ENCODE peak calls at places on chromosomes 1 and 21, in four cellular contexts. L, I, E and C are unnamed samples.

GRCh38 chr21:32386195-32386870 is 6.5 kb downstream of the URB1 start:
- DNase-seq in I (no peak), E (peak; percentile 60), L (no peak), C (no peak)

GRCh38 chr1:58781541-58782307 is 2.1 kb downstream of the JUN start:
- DNase-seq in I (peak; percentile 66), E (peak; percentile 76), L (peak; percentile 80), C (peak; percentile 70)

GRCh38 chr1:3539707-3540425 is 71.4 kb downstream of the MEGF6 start:
- DNase-seq in I (no peak), E (no peak), L (peak; percentile 46), C (no peak)

GRCh38 chr21:32812035-32812434 is 40.5 kb upstream of the PAXBP1 start:
- DNase-seq in I (no peak), E (peak; percentile 76), L (no peak), C (no peak)

GRCh38 chr1:50348449-50349241 is 74.6 kb downstream of the DMRTA2 start:
- DNase-seq in E (no peak), I (peak; percentile 87), L (peak; percentile 43), C (peak; percentile 25)

GRCh38 chr1:31750858-31751638 is 13.1 kb downstream of the ADGRB2 start:
- DNase-seq in I (no peak), L (no peak), E (no peak), C (no peak)

GRCh38 chr1:197127513-197127912 is 19.0 kb downstream of the ASPM start:
- DNase-seq in L (no peak), I (no peak), E (no peak), C (no peak)

GRCh38 chr1:13896932-13897331 is 196.9 kb downstream of the PRDM2 start:
- DNase-seq in L (no peak), E (no peak), I (no peak), C (no peak)

GRCh38 chr1:116226017-116226416 is 114.8 kb downstream of the MAB21L3 start:
- DNase-seq in I (no peak), L (no peak), E (no peak), C (peak; percentile 17)

GRCh38 chr1:100584761-100585745 is 47.1 kb downstream of the GPR88 start:
- DNase-seq in I (no peak), L (peak; percentile 19), E (no peak), C (no peak)

GRCh38 chr1:181135462-181135781 is 46.9 kb downstream of the IER5 start:
- DNase-seq in I (no peak), L (no peak), E (no peak), C (peak; percentile 39)

GRCh38 chr1:94947453-94947852 is 20.5 kb upstream of the CNN3 start:
- DNase-seq in L (no peak), E (no peak), I (no peak), C (no peak)

GRCh38 chr1:57844382-57844980 is 420.6 kb upstream of the DAB1 start:
- DNase-seq in E (no peak), L (no peak), I (no peak), C (no peak)

GRCh38 chr1:14217384-14217783 is 381.1 kb upstream of the KAZN start:
- DNase-seq in I (no peak), E (no peak), L (no peak), C (no peak)

GRCh38 chr1:24955779-24956365 is 25.8 kb upstream of the RUNX3 start:
- DNase-seq in I (no peak), L (no peak), E (no peak), C (no peak)

GRCh38 chr1:9628541-9629444 is 22.7 kb upstream of the PIK3CD start:
- DNase-seq in I (no peak), E (no peak), L (no peak), C (peak; percentile 82)

GRCh38 chr1:33131191-33131590 is 50.2 kb downstream of the AZIN2 start:
- DNase-seq in E (no peak), L (no peak), I (no peak), C (no peak)

GRCh38 chr1:3261007-3261968 is 192.3 kb downstream of the PRDM16 start:
- DNase-seq in L (no peak), E (no peak), I (no peak), C (no peak)

GRCh38 chr1:888297-888696 is 35.4 kb upstream of the SAMD11 start:
- DNase-seq in L (no peak), I (no peak), E (no peak), C (no peak)

GRCh38 chr1:886760-887159 is 37.0 kb upstream of the SAMD11 start:
- DNase-seq in I (no peak), L (no peak), E (no peak), C (no peak)

GRCh38 chr1:890661-891060 is 33.1 kb upstream of the SAMD11 start:
- DNase-seq in E (no peak), I (no peak), L (no peak), C (no peak)

GRCh38 chr1:886311-886710 is 37.4 kb upstream of the SAMD11 start:
- DNase-seq in E (no peak), I (no peak), L (no peak), C (no peak)
- H3K27me3 ChIP-seq in E (peaks cover 79% of the 10 kb centered on the region), I (peaks cover 56% of the 10 kb centered on the region), L (no peaks in the 10 kb centered on the region), C (no peaks in the 10 kb centered on the region)

GRCh38 chr1:173545688-173546087 is 57.2 kb downstream of the SLC9C2 start:
- DNase-seq in I (no peak), L (no peak), E (no peak), C (no peak)
- H3K4me3 ChIP-seq in I (no peak overlapping the region), L (no peak overlapping the region), E (no peak overlapping the region), C (no peak overlapping the region)

DNA sequence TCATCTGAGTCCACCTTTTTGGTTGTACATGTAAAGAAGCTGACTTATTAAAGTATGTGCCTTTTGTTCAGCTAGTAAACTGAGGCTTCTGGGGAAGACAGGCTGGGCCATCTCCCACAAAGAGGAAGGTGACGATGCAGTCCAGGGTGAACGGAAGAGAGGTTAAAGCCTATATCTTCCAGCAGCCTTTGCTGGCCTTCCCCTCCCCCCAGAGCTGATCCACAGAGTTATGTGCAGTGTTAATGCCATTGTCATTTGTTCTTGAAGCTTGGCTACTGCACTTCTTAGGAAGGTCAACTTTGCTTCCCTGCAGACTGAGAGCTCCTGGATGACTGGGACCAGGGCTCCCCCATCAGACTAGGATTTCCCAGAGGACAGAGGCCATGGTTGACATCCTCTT is 2.2 kb downstream of the SLC30A2 start:
- DNase-seq in E (no peak), L (no peak), I (no peak), C (no peak)
- H3K27me3 ChIP-seq in E (peaks cover 69% of the 10 kb centered on the region), L (peaks cover 3% of the 10 kb centered on the region), I (peaks cover 78% of the 10 kb centered on the region), C (peaks cover 1% of the 10 kb centered on the region)

GRCh38 chr1:62593825-62594394 is 3.4 kb upstream of the ANGPTL3 start:
- DNase-seq in L (no peak), I (no peak), E (no peak), C (no peak)
- H3K4me3 ChIP-seq in L (no peak overlapping the region), I (no peak overlapping the region), E (no peak overlapping the region), C (no peak overlapping the region)

DNA sequence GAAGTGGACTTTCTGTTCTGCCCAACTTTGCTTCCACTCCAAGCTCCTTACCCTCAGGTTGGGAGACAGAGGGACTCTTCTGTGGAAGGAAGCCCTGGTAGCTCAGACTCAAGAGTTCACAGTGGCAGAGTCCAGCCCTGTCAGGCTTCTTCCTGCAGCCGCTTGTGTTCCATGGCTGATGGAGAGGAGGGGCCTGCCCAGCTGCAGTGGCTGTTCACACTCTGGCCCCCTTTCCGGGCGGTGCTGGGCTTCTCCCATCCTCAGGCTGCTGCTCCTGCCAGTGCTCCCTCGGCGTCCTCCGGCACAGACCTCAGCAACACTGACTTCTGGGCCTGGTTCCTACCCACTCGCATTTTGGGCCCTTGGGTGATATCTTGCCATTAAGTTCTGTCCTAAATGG is 4.0 kb downstream of the KRTAP10-1 start:
- DNase-seq in L (no peak), E (no peak), I (peak; percentile 37), C (no peak)
- H3K27me3 ChIP-seq in L (no peaks in the 10 kb centered on the region), E (peaks cover 19% of the 10 kb centered on the region), I (no peaks in the 10 kb centered on the region), C (no peaks in the 10 kb centered on the region)

DNA sequence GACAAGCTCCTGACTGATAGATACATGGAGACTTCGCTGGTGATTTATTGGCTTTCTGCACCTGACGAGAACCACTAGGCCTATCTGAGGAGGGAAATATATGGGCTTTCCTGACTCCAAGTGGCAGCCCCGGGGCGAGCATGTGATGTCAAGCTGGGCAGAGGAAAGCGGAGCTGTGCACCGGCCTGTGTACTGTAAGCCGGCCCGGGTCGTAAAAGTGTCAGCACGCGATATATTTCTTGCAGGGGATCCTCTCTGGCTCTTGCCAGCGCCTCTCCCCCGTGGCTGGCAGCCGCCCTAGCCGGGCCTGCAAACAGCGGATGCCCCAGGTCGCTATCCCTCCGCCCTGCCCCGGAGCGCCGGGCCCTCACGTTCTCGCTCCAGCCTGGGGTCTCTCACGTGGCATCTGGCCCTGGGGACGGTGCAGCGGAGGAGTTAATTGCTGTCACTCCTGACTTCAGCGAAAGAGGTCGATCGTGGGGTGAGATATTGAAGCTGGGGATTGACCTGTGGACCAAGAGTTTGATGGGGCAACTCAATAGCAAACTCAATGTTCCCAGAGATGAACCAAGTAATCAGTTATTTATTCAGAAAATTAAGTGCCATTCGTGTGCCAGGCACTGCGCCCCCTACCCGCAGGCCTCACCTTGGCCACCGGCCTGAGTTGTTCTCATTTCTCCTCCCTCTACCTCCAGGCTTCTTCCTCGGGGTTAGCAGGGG is 41.0 kb upstream of the HAO2 start:
- DNase-seq in E (no peak), L (no peak), I (peak; percentile 87), C (peak; percentile 48)
- H3K4me3 ChIP-seq in E (peak overlapping the region; percentile 60), L (peak overlapping the region; percentile 30), I (peak overlapping the region; percentile 74), C (peak overlapping the region; percentile 19)